ENCODE peak calls at places on chromosomes 1 and 21, in ten cellular contexts. J is lower lobe of right lung; E is transverse colon; D is psoas muscle; B is neuronal stem cell; A is body of pancreas; Q is brain microvascular endothelial cell; H is CD8-positive, alpha-beta T cell; X is IMR-90; F is naive thymus-derived CD4-positive, alpha-beta T cell. T is an unnamed sample.

GRCh38 chr21:45983981-45984551 is 2.5 kb downstream of the COL6A1 start:
- DNase-seq in E (peak), A (no peak), H (no peak), Q (no peak), B (no peak), D (peak), X (no peak), J (peak), F (no peak), T (peak)

GRCh38 chr1:178531897-178532296 is 19.0 kb downstream of the TEX35 start:
- DNase-seq in X (no peak), A (peak), Q (no peak), J (no peak), B (no peak), H (no peak), F (no peak), E (no peak), D (no peak), T (no peak)

GRCh38 chr1:159079518-159079917 is 3.0 kb upstream of the AIM2 start:
- DNase-seq in D (no peak), X (no peak), Q (no peak), J (no peak), F (no peak), E (no peak), A (no peak), H (no peak), B (no peak), T (no peak)

GRCh38 chr1:3205815-3206214 is 136.8 kb downstream of the PRDM16 start:
- DNase-seq in Q (no peak), F (no peak), H (no peak), D (no peak), A (no peak), X (no peak), B (no peak), E (no peak), J (no peak), T (no peak)

GRCh38 chr1:112337028-112337531 is 58.9 kb upstream of the CTTNBP2NL start:
- DNase-seq in J (peak), Q (peak), F (peak), H (no peak), D (peak), B (no peak), E (no peak), A (peak), X (peak), T (no peak)

GRCh38 chr1:110524311-110525249 is 5.6 kb upstream of the KCNA10 start:
- DNase-seq in E (peak), D (no peak), B (peak), F (peak), A (peak), J (no peak), H (peak), Q (peak), X (peak), T (no peak)

GRCh38 chr1:178727014-178727895 is 2.2 kb downstream of the RALGPS2 start:
- DNase-seq in D (no peak), H (no peak), A (peak), J (no peak), X (no peak), Q (no peak), F (no peak), B (peak), E (no peak), T (no peak)

GRCh38 chr1:153805042-153805745 is 30.0 kb downstream of the SLC27A3 start:
- DNase-seq in J (peak), D (peak), F (peak), B (no peak), A (peak), X (peak), E (peak), Q (peak), H (peak), T (no peak)

GRCh38 chr1:25808481-25809244 is 8.7 kb downstream of the SELENON start:
- DNase-seq in B (no peak), J (no peak), Q (no peak), X (no peak), E (no peak), D (no peak), H (no peak), F (no peak), A (no peak), T (no peak)

GRCh38 chr1:55209247-55209646 is 5.9 kb downstream of the USP24 start:
- DNase-seq in H (no peak), Q (no peak), A (no peak), X (no peak), D (no peak), J (no peak), F (no peak), E (no peak), B (no peak), T (no peak)

GRCh38 chr1:35122311-35122710 is 43.1 kb downstream of the ZMYM1 start:
- DNase-seq in H (no peak), X (no peak), E (no peak), F (no peak), B (no peak), J (no peak), Q (peak), A (no peak), D (no peak), T (no peak)

GRCh38 chr21:25961042-25961441 is 209.5 kb downstream of the APP start:
- DNase-seq in Q (no peak), F (no peak), A (no peak), D (no peak), H (no peak), B (no peak), J (no peak), E (no peak), X (no peak), T (no peak)

GRCh38 chr1:9842073-9842711 is 18.4 kb upstream of the CLSTN1 start:
- DNase-seq in J (peak), B (no peak), H (no peak), D (no peak), F (no peak), A (no peak), E (no peak), Q (no peak), X (peak), T (peak)

GRCh38 chr1:186765446-186765845 is 63.3 kb upstream of the PLA2G4A start:
- DNase-seq in D (no peak), B (no peak), A (no peak), H (no peak), J (no peak), X (no peak), F (no peak), E (no peak), Q (no peak), T (no peak)

GRCh38 chr1:70071597-70071996 is 133.8 kb downstream of the LRRC40 start:
- DNase-seq in H (no peak), E (no peak), B (no peak), Q (no peak), X (peak), F (no peak), A (no peak), D (no peak), J (no peak), T (no peak)

GRCh38 chr1:219132939-219133338 is 40.7 kb upstream of the LYPLAL1 start:
- DNase-seq in E (no peak), A (no peak), X (no peak), B (no peak), F (no peak), H (no peak), Q (no peak), J (no peak), D (no peak), T (no peak)

GRCh38 chr1:832136-832535 is 91.6 kb upstream of the SAMD11 start:
- DNase-seq in E (no peak), A (peak), D (no peak), B (no peak), Q (no peak), H (no peak), J (no peak), X (no peak), F (no peak), T (no peak)

GRCh38 chr1:240739754-240740153 is 127.8 kb upstream of the GREM2 start:
- DNase-seq in B (no peak), A (no peak), H (no peak), E (no peak), D (no peak), Q (no peak), X (peak), J (no peak), F (no peak), T (no peak)

GRCh38 chr1:185603158-185603557 is 131.0 kb upstream of the HMCN1 start:
- DNase-seq in X (no peak), E (no peak), D (no peak), H (no peak), B (no peak), A (no peak), F (no peak), Q (no peak), J (no peak), T (no peak)

GRCh38 chr21:41112740-41113692 is 54.9 kb upstream of the BACE2 start:
- DNase-seq in E (no peak), Q (peak), H (no peak), J (no peak), D (no peak), F (peak), B (peak), X (peak), A (peak), T (no peak)

GRCh38 chr1:78355646-78356045 is 135.1 kb upstream of the PTGFR start:
- DNase-seq in D (no peak), B (no peak), A (no peak), Q (no peak), X (peak), J (no peak), F (no peak), E (no peak), H (no peak), T (no peak)

GRCh38 chr1:34844252-34844634 is 15.3 kb downstream of the SMIM12 start:
- DNase-seq in D (no peak), F (no peak), J (no peak), A (no peak), H (no peak), X (no peak), E (no peak), Q (no peak), B (peak), T (no peak)

GRCh38 chr1:200364121-200364759 is 45.6 kb downstream of the ZNF281 start:
- DNase-seq in E (no peak), A (no peak), Q (no peak), F (no peak), X (peak), H (no peak), J (no peak), D (no peak), B (no peak), T (no peak)

GRCh38 chr1:23904748-23905357 is 8.3 kb downstream of the CNR2 start:
- DNase-seq in B (no peak), H (no peak), A (no peak), E (no peak), F (no peak), Q (no peak), D (no peak), J (no peak), X (no peak), T (no peak)

GRCh38 chr1:19405761-19406481 is 79.4 kb downstream of the CAPZB start:
- DNase-seq in J (no peak), X (peak), F (peak), H (no peak), B (peak), D (no peak), Q (no peak), A (no peak), E (no peak), T (no peak)
- H3K27ac ChIP-seq in J (peak), X (no peak), F (peak), H (no peak), B (peak), D (no peak), Q (no peak), A (no peak), E (peak), T (no peak)

GRCh38 chr1:197776348-197777082 is 1.2 kb upstream of the DENND1B start:
- DNase-seq in J (no peak), X (peak), E (no peak), H (no peak), B (no peak), F (peak), D (no peak), Q (no peak), A (no peak), T (no peak)
- H3K27ac ChIP-seq in J (peak), X (peak), E (peak), H (peak), B (no peak), F (peak), D (peak), Q (peak), A (peak), T (peak)

GRCh38 chr1:211633523-211633843 is 41.9 kb downstream of the NEK2 start:
- DNase-seq in F (no peak), E (no peak), Q (no peak), H (no peak), B (no peak), J (peak), A (no peak), X (no peak), D (no peak), T (no peak)

GRCh38 chr1:211634461-211634860 is 41.0 kb downstream of the NEK2 start:
- DNase-seq in A (no peak), Q (no peak), F (no peak), B (no peak), J (no peak), E (no peak), H (no peak), X (no peak), D (no peak), T (no peak)

GRCh38 chr1:211632117-211632807 is 43.2 kb downstream of the NEK2 start:
- DNase-seq in D (no peak), A (no peak), E (no peak), Q (no peak), F (no peak), X (no peak), J (peak), H (no peak), B (no peak), T (no peak)

GRCh38 chr1:211631168-211631567 is 44.3 kb downstream of the NEK2 start:
- DNase-seq in E (no peak), J (peak), F (no peak), A (no peak), X (no peak), B (no peak), D (no peak), Q (no peak), H (no peak), T (no peak)

GRCh38 chr1:211632808-211633522 is 42.5 kb downstream of the NEK2 start:
- DNase-seq in Q (peak), E (no peak), B (no peak), H (no peak), D (no peak), A (peak), X (peak), J (peak), F (no peak), T (no peak)
- H3K27ac ChIP-seq in Q (peak), E (peak), B (no peak), H (no peak), D (no peak), A (peak), X (peak), J (no peak), F (no peak), T (no peak)

GRCh38 chr1:232352956-232353355 is 277.0 kb downstream of the SIPA1L2 start:
- DNase-seq in J (no peak), B (no peak), X (no peak), E (no peak), H (no peak), D (no peak), A (no peak), F (no peak), Q (no peak), T (no peak)
- H3K27ac ChIP-seq in J (no peak), B (no peak), X (no peak), E (no peak), H (no peak), D (no peak), A (no peak), F (no peak), Q (no peak), T (no peak)

GRCh38 chr1:6252374-6252710 is 8.4 kb downstream of the HES3 start:
- DNase-seq in B (no peak), X (no peak), A (no peak), Q (no peak), H (no peak), D (peak), J (no peak), E (no peak), F (no peak), T (no peak)
- H3K27ac ChIP-seq in B (no peak), X (no peak), A (no peak), Q (no peak), H (no peak), D (no peak), J (no peak), E (no peak), F (no peak), T (no peak)

T was measured in RWPE2.